ENCODE peak calls at places on chromosomes 13 and 19, in six cellular contexts. V, G, R, U, C and F are unnamed samples. For H3K4me1, the result is how much of the 10 kb centered on the place peaks cover.

GRCh38 chr19:10861118-10861651 is 10.2 kb upstream of the CARM1 start:
- DNase-seq in G (peak), U (no peak), R (peak), C (no peak), V (no peak), F (no peak)

GRCh38 chr19:7870571-7871279 is 3.5 kb downstream of the PRR36 start:
- DNase-seq in C (peak), V (peak), R (peak), G (no peak), U (peak), F (peak)

GRCh38 chr19:42178791-42179500 is 38.5 kb downstream of the DEDD2 start:
- DNase-seq in G (no peak), C (no peak), R (no peak), U (no peak), V (no peak), F (no peak)

GRCh38 chr19:58227964-58228583 is 640 bp upstream of the ZNF544 start:
- DNase-seq in R (no peak), C (no peak), U (no peak), V (no peak), G (no peak), F (no peak)

GRCh38 chr13:26557393-26558073 is at the start of gene WASF3:
- DNase-seq in G (peak), R (peak), C (peak), U (peak), V (peak), F (no peak)

GRCh38 chr19:7211191-7211988 is 82.8 kb downstream of the INSR start:
- DNase-seq in G (no peak), C (peak), V (peak), U (no peak), R (no peak), F (no peak)

GRCh38 chr19:17289489-17289888 is 7.8 kb downstream of the ANKLE1 start:
- DNase-seq in U (peak), C (no peak), G (peak), V (peak), R (peak), F (no peak)

GRCh38 chr19:41934849-41935374 is 6.7 kb upstream of the ERFL start:
- DNase-seq in C (no peak), R (peak), V (no peak), U (peak), G (peak), F (peak)

GRCh38 chr13:32988588-32989256 is 27.5 kb upstream of the KL start:
- DNase-seq in C (no peak), V (no peak), U (no peak), G (no peak), R (peak), F (no peak)

GRCh38 chr19:35004517-35005255 is 4.6 kb downstream of the GRAMD1A start:
- DNase-seq in G (peak), C (peak), V (no peak), U (no peak), R (no peak), F (no peak)
- H3K4me1 ChIP-seq in G (half or more), C (under half), V (under half), U (under half), R (under half), F (under half)

DNA sequence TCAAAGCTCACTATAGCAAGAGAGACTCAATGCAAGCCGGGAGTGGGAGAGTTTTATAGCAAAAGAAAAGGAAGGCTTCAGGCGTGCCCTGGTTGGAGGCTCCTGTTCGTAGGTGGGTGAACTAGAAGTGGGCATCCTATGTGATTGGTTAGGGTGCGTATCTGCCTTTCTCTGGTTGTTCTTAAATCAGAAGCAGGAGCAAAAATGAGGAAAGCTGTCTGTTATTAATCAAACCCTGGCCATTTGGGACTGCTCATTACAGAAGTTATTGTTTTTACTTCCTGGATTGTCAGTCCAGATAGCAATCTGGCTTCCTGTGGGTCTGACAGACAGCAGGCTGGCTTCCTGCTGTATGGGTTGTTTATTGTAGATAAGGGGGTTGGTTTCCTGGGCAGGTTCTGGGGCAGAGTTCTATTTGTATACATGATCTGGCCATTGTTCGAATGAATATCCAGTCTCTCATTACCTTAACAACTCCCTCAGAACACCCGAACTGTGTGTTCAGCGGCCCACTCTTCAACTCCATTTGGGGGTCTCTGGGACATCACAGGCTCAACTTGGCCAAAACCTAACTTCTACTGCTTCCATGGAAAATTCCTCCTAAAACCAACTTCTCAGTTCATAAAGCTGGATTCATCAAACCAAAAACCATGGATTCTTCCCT is 1.6 kb downstream of the ZNF792 start:
- DNase-seq in C (no peak), U (no peak), R (peak), G (no peak), V (no peak), F (peak)
- H3K4me3 ChIP-seq in C (peak), U (no peak), R (peak), G (peak), V (no peak), F (peak)

GRCh38 chr13:24626449-24626848 is 53.8 kb upstream of the ATP12A start:
- DNase-seq in R (peak), V (no peak), G (no peak), U (no peak), C (no peak), F (peak)
- H3K27ac ChIP-seq in R (peak), V (no peak), G (no peak), U (no peak), C (no peak), F (no peak)

DNA sequence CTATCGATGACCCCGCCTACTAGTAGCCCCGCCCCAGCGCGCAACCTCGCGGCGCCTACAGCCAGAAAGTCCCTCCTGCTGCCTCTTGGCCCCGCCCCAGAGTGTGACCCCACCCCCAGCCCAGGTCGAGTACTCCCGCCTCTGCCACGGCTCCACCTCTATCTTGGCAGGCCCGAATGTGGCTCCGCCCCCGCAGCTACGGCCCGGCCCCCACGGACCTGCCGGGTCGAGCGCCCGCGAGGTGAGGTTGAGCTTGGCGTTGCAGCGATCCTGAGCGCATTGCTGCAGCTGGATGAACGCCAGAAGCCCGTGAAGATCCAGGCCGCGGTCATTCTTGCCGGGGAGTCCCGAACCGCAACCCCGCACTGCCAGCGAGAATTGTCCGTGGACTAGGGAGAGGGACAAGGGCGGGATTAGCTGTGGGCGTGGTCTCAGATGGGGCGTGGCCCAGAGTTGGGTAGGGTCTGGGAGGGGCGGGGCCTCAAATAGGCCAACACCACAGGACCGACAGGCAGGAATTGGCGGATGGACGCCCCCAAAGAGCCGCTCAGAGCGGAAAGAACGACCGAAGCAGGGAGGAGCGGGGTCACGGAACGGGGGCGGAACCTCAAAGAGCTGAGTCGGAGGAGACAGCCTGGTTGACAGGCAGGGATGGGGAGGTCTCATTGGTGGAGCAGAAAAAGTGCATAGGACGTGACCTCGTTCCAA is 1.9 kb downstream of the LYPD3 start:
- DNase-seq in C (peak), G (peak), U (peak), R (peak), V (peak), F (peak)
- H3K4me1 ChIP-seq in C (under half), G (under half), U (under half), R (under half), V (under half), F (under half)

GRCh38 chr19:2600914-2601870 is 101.3 kb downstream of the GNG7 start:
- DNase-seq in V (no peak), C (no peak), R (no peak), G (peak), U (no peak), F (no peak)

GRCh38 chr19:2602391-2603181 is 99.9 kb downstream of the GNG7 start:
- DNase-seq in G (peak), C (peak), V (peak), U (no peak), R (no peak), F (no peak)

GRCh38 chr19:2604747-2605329 is 97.7 kb downstream of the GNG7 start:
- DNase-seq in V (no peak), C (no peak), R (no peak), G (no peak), U (no peak), F (no peak)

GRCh38 chr19:2607712-2608601 is 94.5 kb downstream of the GNG7 start:
- DNase-seq in C (no peak), G (peak), V (no peak), U (peak), R (peak), F (peak)

GRCh38 chr19:2603320-2603719 is 99.2 kb downstream of the GNG7 start:
- DNase-seq in U (no peak), G (peak), V (peak), R (no peak), C (no peak), F (no peak)
- H3K4me3 ChIP-seq in U (no peak), G (peak), V (peak), R (no peak), C (no peak), F (no peak)

GRCh38 chr19:19436137-19436691 is 30.7 kb downstream of the GATAD2A start:
- DNase-seq in C (no peak), G (no peak), R (no peak), V (no peak), U (no peak), F (no peak)

GRCh38 chr19:19432732-19433131 is 27.3 kb downstream of the GATAD2A start:
- DNase-seq in R (no peak), V (no peak), G (no peak), C (no peak), U (no peak), F (no peak)

GRCh38 chr19:19433666-19434213 is 28.3 kb downstream of the GATAD2A start:
- DNase-seq in G (no peak), V (no peak), C (no peak), R (no peak), U (no peak), F (no peak)

GRCh38 chr19:19439083-19439482 is 33.6 kb downstream of the GATAD2A start:
- DNase-seq in V (no peak), C (no peak), U (no peak), G (no peak), R (no peak), F (no peak)

GRCh38 chr19:19434483-19435045 is 29.1 kb downstream of the GATAD2A start:
- DNase-seq in G (no peak), C (no peak), R (no peak), U (no peak), V (peak), F (no peak)
- H3K27ac ChIP-seq in G (no peak), C (peak), R (no peak), U (no peak), V (peak), F (no peak)

GRCh38 chr13:75795274-75795673 is 159.1 kb downstream of the LMO7 start:
- DNase-seq in G (no peak), U (no peak), C (no peak), V (no peak), R (no peak), F (no peak)

GRCh38 chr13:75797719-75798118 is 161.6 kb downstream of the LMO7 start:
- DNase-seq in R (no peak), G (no peak), U (no peak), C (no peak), V (no peak), F (no peak)

GRCh38 chr13:75797256-75797655 is 161.1 kb downstream of the LMO7 start:
- DNase-seq in V (no peak), U (no peak), G (no peak), R (no peak), C (no peak), F (no peak)

GRCh38 chr13:75798353-75799245 is 162.5 kb downstream of the LMO7 start:
- DNase-seq in C (no peak), R (peak), V (peak), U (no peak), G (no peak), F (no peak)

GRCh38 chr13:75796825-75797224 is 160.7 kb downstream of the LMO7 start:
- DNase-seq in U (no peak), V (no peak), R (no peak), C (no peak), G (no peak), F (no peak)
- H3K4me1 ChIP-seq in U (under half), V (under half), R (under half), C (under half), G (under half), F (under half)

DNA sequence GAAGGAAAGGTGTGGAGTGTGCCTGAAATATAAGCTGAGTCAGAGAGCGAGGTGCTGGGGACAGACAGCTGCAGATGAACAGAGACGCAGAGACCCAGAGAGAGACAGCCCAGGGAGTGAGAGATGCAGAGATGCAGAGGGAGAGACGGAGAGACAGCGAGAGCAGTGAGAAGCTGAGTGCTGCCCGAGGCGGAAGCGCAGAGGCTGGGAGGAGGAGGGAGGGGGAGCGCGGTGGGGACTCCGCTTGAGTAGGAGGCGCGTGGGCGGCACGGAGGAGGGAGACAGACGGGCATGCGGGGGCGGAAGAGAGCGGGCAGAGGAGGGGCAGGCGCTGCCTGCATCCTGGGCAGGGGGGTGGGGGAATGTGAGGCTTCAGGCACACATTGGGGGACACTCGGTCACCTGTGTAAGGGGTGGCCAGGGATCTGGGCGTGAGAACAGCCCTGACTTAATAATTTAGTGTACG is 25.7 kb downstream of the SLC8A2 start:
- DNase-seq in C (peak), G (peak), V (no peak), R (peak), U (no peak), F (peak)
- H3K4me3 ChIP-seq in C (no peak), G (peak), V (no peak), R (peak), U (no peak), F (peak)

GRCh38 chr19:2048104-2048958 is 2.7 kb downstream of the MKNK2 start:
- DNase-seq in V (no peak), G (no peak), U (peak), R (no peak), C (no peak), F (no peak)

GRCh38 chr19:2047076-2047448 is 4.0 kb downstream of the MKNK2 start:
- DNase-seq in C (no peak), G (no peak), R (no peak), U (no peak), V (no peak), F (no peak)

GRCh38 chr19:2048959-2049740 is 1.9 kb downstream of the MKNK2 start:
- DNase-seq in U (peak), G (peak), C (no peak), V (no peak), R (no peak), F (no peak)

GRCh38 chr19:2046046-2046907 is 4.8 kb downstream of the MKNK2 start:
- DNase-seq in G (no peak), C (no peak), V (no peak), U (no peak), R (no peak), F (no peak)

GRCh38 chr19:2047449-2048103 is 3.5 kb downstream of the MKNK2 start:
- DNase-seq in V (no peak), R (no peak), C (peak), U (peak), G (peak), F (peak)
- H3K27ac ChIP-seq in V (no peak), R (peak), C (peak), U (no peak), G (peak), F (peak)

GRCh38 chr19:40805258-40805868 is 6.4 kb downstream of the EGLN2 start:
- DNase-seq in C (peak), R (peak), G (no peak), U (no peak), V (no peak), F (peak)
- H3K4me1 ChIP-seq in C (half or more), R (half or more), G (half or more), U (under half), V (half or more), F (half or more)